ENCODE peak calls at places on chromosome 21, in eight cellular contexts. V is lower lobe of right lung; B is GM23248; H is stimulated activated CD8-positive, alpha-beta memory T cell treated with anti-CD3 and anti-CD28 coated beads, Interleukin-4, amount 100 ng/mL, for 1 hour; P is activated T-cell treated with anti-CD3 and anti-CD28 coated beads, Interleukin-2, amount 50 U/mL, for 1 hour; M is astrocyte of the spinal cord; Q is chondrocyte; Z is ureter. C is an unnamed sample.

GRCh38 chr21:23949493-23949892 is 1657.8 kb downstream of the MRPL39 start:
- DNase-seq in B (no peak), Q (no peak), P (no peak), H (no peak), Z (no peak), V (no peak), M (no peak), C (no peak)

GRCh38 chr21:44818636-44819011 is 762 bp upstream of the SUMO3 start:
- DNase-seq in H (no peak), M (no peak), Q (no peak), Z (no peak), V (no peak), B (no peak), P (no peak), C (no peak)

GRCh38 chr21:44985441-44986401 is 45.9 kb downstream of the SLX9 start:
- DNase-seq in H (no peak), B (no peak), Q (peak; percentile 75), M (no peak), Z (no peak), P (peak; percentile 15), V (peak; percentile 41), C (no peak)

GRCh38 chr21:41766883-41767605 is at the start of gene RIPK4:
- DNase-seq in V (peak; percentile 82), H (no peak), Z (peak; percentile 86), P (peak; percentile 70), M (peak; percentile 14), Q (peak; percentile 72), B (peak; percentile 80), C (peak; percentile 96)

GRCh38 chr21:38303300-38303699 is 46.5 kb downstream of the KCNJ15 start:
- DNase-seq in V (no peak), M (peak; percentile 95), P (no peak), B (peak; percentile 98), Z (no peak), H (no peak), Q (no peak), C (no peak)

GRCh38 chr21:45517249-45518065 is 24.8 kb downstream of the SLC19A1 start:
- DNase-seq in B (no peak), Z (no peak), Q (peak; percentile 75), P (no peak), M (no peak), H (no peak), V (peak; percentile 64), C (no peak)

GRCh38 chr21:16408280-16408669 is 678.5 kb downstream of the USP25 start:
- DNase-seq in P (no peak), H (no peak), Z (no peak), Q (no peak), M (peak; percentile 16), V (no peak), B (no peak), C (no peak)

GRCh38 chr21:42214081-42214750 is 4.7 kb upstream of the ABCG1 start:
- DNase-seq in P (no peak), H (no peak), Q (no peak), B (no peak), V (no peak), M (no peak), Z (no peak), C (no peak)

GRCh38 chr21:46551636-46552241 is 53.1 kb downstream of the S100B start:
- DNase-seq in H (no peak), V (peak; percentile 76), M (no peak), B (no peak), P (peak; percentile 62), Z (no peak), Q (no peak), C (no peak)

GRCh38 chr21:29499734-29500343 is 201.1 kb downstream of the BACH1 start:
- DNase-seq in V (no peak), M (peak; percentile 26), Z (no peak), H (no peak), P (no peak), B (peak; percentile 55), Q (no peak), C (peak; percentile 22)

GRCh38 chr21:35593000-35593502 is 467.3 kb downstream of the SETD4 start:
- DNase-seq in V (no peak), Q (no peak), B (peak; percentile 57), P (no peak), Z (no peak), M (peak; percentile 77), H (no peak), C (no peak)